ENCODE peak calls at places on chromosomes 2 and 18, in six cellular contexts. One of them, this sample, is unnamed.

GRCh38 chr18:50315100-50315871 is 27.8 kb upstream of the CXXC1 start:
- DNase-seq in nephron progenitor cell: no peak
- DNase-seq in lung: no peak
- DNase-seq in GM12878: peak
- DNase-seq in mucosa of gallbladder: no peak
- DNase-seq in activated naive CD8-positive, alpha-beta T cell treated with anti-CD3 and anti-CD28 coated beads, Interleukin-2, amount 10 ng/mL, durations not matched to agents 7 days and 5 days: no peak
- DNase-seq in this sample: peak

GRCh38 chr18:69586581-69586980 is 185.9 kb downstream of the DOK6 start:
- DNase-seq in nephron progenitor cell: peak
- DNase-seq in lung: no peak
- DNase-seq in GM12878: no peak
- DNase-seq in mucosa of gallbladder: no peak
- DNase-seq in activated naive CD8-positive, alpha-beta T cell treated with anti-CD3 and anti-CD28 coated beads, Interleukin-2, amount 10 ng/mL, durations not matched to agents 7 days and 5 days: no peak
- DNase-seq in this sample: no peak

GRCh38 chr2:147575106-147575505 is 269.7 kb upstream of the ACVR2A start:
- DNase-seq in nephron progenitor cell: no peak
- DNase-seq in lung: no peak
- DNase-seq in GM12878: no peak
- DNase-seq in mucosa of gallbladder: no peak
- DNase-seq in activated naive CD8-positive, alpha-beta T cell treated with anti-CD3 and anti-CD28 coated beads, Interleukin-2, amount 10 ng/mL, durations not matched to agents 7 days and 5 days: no peak
- DNase-seq in this sample: no peak

GRCh38 chr2:181743723-181744031 is 63.4 kb upstream of the NEUROD1 start:
- DNase-seq in nephron progenitor cell: no peak
- DNase-seq in lung: no peak
- DNase-seq in GM12878: no peak
- DNase-seq in mucosa of gallbladder: no peak
- DNase-seq in activated naive CD8-positive, alpha-beta T cell treated with anti-CD3 and anti-CD28 coated beads, Interleukin-2, amount 10 ng/mL, durations not matched to agents 7 days and 5 days: no peak
- DNase-seq in this sample: no peak

GRCh38 chr18:56139792-56140254 is 498.6 kb downstream of the TXNL1 start:
- DNase-seq in nephron progenitor cell: no peak
- DNase-seq in lung: no peak
- DNase-seq in GM12878: no peak
- DNase-seq in mucosa of gallbladder: peak
- DNase-seq in activated naive CD8-positive, alpha-beta T cell treated with anti-CD3 and anti-CD28 coated beads, Interleukin-2, amount 10 ng/mL, durations not matched to agents 7 days and 5 days: no peak
- DNase-seq in this sample: no peak

GRCh38 chr2:84805250-84805917 is 75.5 kb downstream of the TRABD2A start:
- DNase-seq in nephron progenitor cell: no peak
- DNase-seq in lung: no peak
- DNase-seq in GM12878: no peak
- DNase-seq in mucosa of gallbladder: no peak
- DNase-seq in activated naive CD8-positive, alpha-beta T cell treated with anti-CD3 and anti-CD28 coated beads, Interleukin-2, amount 10 ng/mL, durations not matched to agents 7 days and 5 days: no peak
- DNase-seq in this sample: no peak

GRCh38 chr2:222311978-222312738 is 13.4 kb upstream of the PAX3 start:
- DNase-seq in nephron progenitor cell: peak
- DNase-seq in lung: no peak
- DNase-seq in GM12878: no peak
- DNase-seq in mucosa of gallbladder: no peak
- DNase-seq in activated naive CD8-positive, alpha-beta T cell treated with anti-CD3 and anti-CD28 coated beads, Interleukin-2, amount 10 ng/mL, durations not matched to agents 7 days and 5 days: peak
- DNase-seq in this sample: no peak

GRCh38 chr2:154963509-154963908 is 265.0 kb downstream of the KCNJ3 start:
- DNase-seq in nephron progenitor cell: no peak
- DNase-seq in lung: no peak
- DNase-seq in GM12878: no peak
- DNase-seq in mucosa of gallbladder: no peak
- DNase-seq in activated naive CD8-positive, alpha-beta T cell treated with anti-CD3 and anti-CD28 coated beads, Interleukin-2, amount 10 ng/mL, durations not matched to agents 7 days and 5 days: no peak
- DNase-seq in this sample: no peak

GRCh38 chr2:237304763-237305514 is 109.0 kb downstream of the COL6A3 start:
- DNase-seq in nephron progenitor cell: no peak
- DNase-seq in lung: no peak
- DNase-seq in GM12878: no peak
- DNase-seq in mucosa of gallbladder: no peak
- DNase-seq in activated naive CD8-positive, alpha-beta T cell treated with anti-CD3 and anti-CD28 coated beads, Interleukin-2, amount 10 ng/mL, durations not matched to agents 7 days and 5 days: no peak
- DNase-seq in this sample: no peak

GRCh38 chr2:96241901-96242611 is 23.7 kb downstream of the TMEM127 start:
- DNase-seq in nephron progenitor cell: no peak
- DNase-seq in lung: peak
- DNase-seq in GM12878: peak
- DNase-seq in mucosa of gallbladder: peak
- DNase-seq in activated naive CD8-positive, alpha-beta T cell treated with anti-CD3 and anti-CD28 coated beads, Interleukin-2, amount 10 ng/mL, durations not matched to agents 7 days and 5 days: peak
- DNase-seq in this sample: peak

GRCh38 chr2:192124576-192124975 is 70.2 kb downstream of the TMEFF2 start:
- DNase-seq in nephron progenitor cell: no peak
- DNase-seq in lung: no peak
- DNase-seq in GM12878: no peak
- DNase-seq in mucosa of gallbladder: no peak
- DNase-seq in activated naive CD8-positive, alpha-beta T cell treated with anti-CD3 and anti-CD28 coated beads, Interleukin-2, amount 10 ng/mL, durations not matched to agents 7 days and 5 days: no peak
- DNase-seq in this sample: no peak

GRCh38 chr2:39091063-39091462 is 29.8 kb downstream of the SOS1 start:
- DNase-seq in nephron progenitor cell: no peak
- DNase-seq in lung: no peak
- DNase-seq in GM12878: no peak
- DNase-seq in mucosa of gallbladder: no peak
- DNase-seq in activated naive CD8-positive, alpha-beta T cell treated with anti-CD3 and anti-CD28 coated beads, Interleukin-2, amount 10 ng/mL, durations not matched to agents 7 days and 5 days: no peak
- DNase-seq in this sample: no peak

GRCh38 chr2:234204480-234204879 is 154.0 kb downstream of the SPP2 start:
- DNase-seq in nephron progenitor cell: no peak
- DNase-seq in lung: no peak
- DNase-seq in GM12878: no peak
- DNase-seq in mucosa of gallbladder: no peak
- DNase-seq in activated naive CD8-positive, alpha-beta T cell treated with anti-CD3 and anti-CD28 coated beads, Interleukin-2, amount 10 ng/mL, durations not matched to agents 7 days and 5 days: no peak
- DNase-seq in this sample: no peak

GRCh38 chr2:60676950-60677349 is 79.1 kb upstream of the PAPOLG start:
- DNase-seq in nephron progenitor cell: no peak
- DNase-seq in lung: no peak
- DNase-seq in GM12878: no peak
- DNase-seq in mucosa of gallbladder: peak
- DNase-seq in activated naive CD8-positive, alpha-beta T cell treated with anti-CD3 and anti-CD28 coated beads, Interleukin-2, amount 10 ng/mL, durations not matched to agents 7 days and 5 days: no peak
- DNase-seq in this sample: no peak

GRCh38 chr2:172082944-172083718 is 2.2 kb upstream of the DLX1 start:
- DNase-seq in nephron progenitor cell: peak
- DNase-seq in lung: no peak
- DNase-seq in GM12878: no peak
- DNase-seq in mucosa of gallbladder: no peak
- DNase-seq in activated naive CD8-positive, alpha-beta T cell treated with anti-CD3 and anti-CD28 coated beads, Interleukin-2, amount 10 ng/mL, durations not matched to agents 7 days and 5 days: no peak
- DNase-seq in this sample: no peak

GRCh38 chr2:11698009-11698922 is 28.3 kb upstream of the NTSR2 start:
- DNase-seq in nephron progenitor cell: no peak
- DNase-seq in lung: no peak
- DNase-seq in GM12878: no peak
- DNase-seq in mucosa of gallbladder: peak
- DNase-seq in activated naive CD8-positive, alpha-beta T cell treated with anti-CD3 and anti-CD28 coated beads, Interleukin-2, amount 10 ng/mL, durations not matched to agents 7 days and 5 days: no peak
- DNase-seq in this sample: no peak

GRCh38 chr18:50006470-50007046 is 188.4 kb downstream of the MYO5B start:
- DNase-seq in nephron progenitor cell: no peak
- DNase-seq in lung: no peak
- DNase-seq in GM12878: no peak
- DNase-seq in mucosa of gallbladder: no peak
- DNase-seq in activated naive CD8-positive, alpha-beta T cell treated with anti-CD3 and anti-CD28 coated beads, Interleukin-2, amount 10 ng/mL, durations not matched to agents 7 days and 5 days: no peak
- DNase-seq in this sample: no peak

GRCh38 chr18:57426187-57426586 is 9.0 kb upstream of the ONECUT2 start:
- DNase-seq in nephron progenitor cell: no peak
- DNase-seq in lung: no peak
- DNase-seq in GM12878: no peak
- DNase-seq in mucosa of gallbladder: no peak
- DNase-seq in activated naive CD8-positive, alpha-beta T cell treated with anti-CD3 and anti-CD28 coated beads, Interleukin-2, amount 10 ng/mL, durations not matched to agents 7 days and 5 days: no peak
- DNase-seq in this sample: no peak

GRCh38 chr2:46275995-46276394 is 21.2 kb upstream of the EPAS1 start:
- DNase-seq in nephron progenitor cell: peak
- DNase-seq in lung: peak
- DNase-seq in GM12878: no peak
- DNase-seq in mucosa of gallbladder: peak
- DNase-seq in activated naive CD8-positive, alpha-beta T cell treated with anti-CD3 and anti-CD28 coated beads, Interleukin-2, amount 10 ng/mL, durations not matched to agents 7 days and 5 days: peak
- DNase-seq in this sample: no peak

GRCh38 chr18:44943201-44943881 is 262.7 kb downstream of the SETBP1 start:
- DNase-seq in nephron progenitor cell: peak
- DNase-seq in lung: no peak
- DNase-seq in GM12878: no peak
- DNase-seq in mucosa of gallbladder: no peak
- DNase-seq in activated naive CD8-positive, alpha-beta T cell treated with anti-CD3 and anti-CD28 coated beads, Interleukin-2, amount 10 ng/mL, durations not matched to agents 7 days and 5 days: no peak
- DNase-seq in this sample: no peak

GRCh38 chr2:216637472-216637871 is 4.3 kb downstream of the IGFBP2 start:
- DNase-seq in nephron progenitor cell: no peak
- DNase-seq in lung: no peak
- DNase-seq in GM12878: no peak
- DNase-seq in mucosa of gallbladder: no peak
- DNase-seq in activated naive CD8-positive, alpha-beta T cell treated with anti-CD3 and anti-CD28 coated beads, Interleukin-2, amount 10 ng/mL, durations not matched to agents 7 days and 5 days: no peak
- DNase-seq in this sample: no peak

GRCh38 chr2:20568501-20569463 is 82.1 kb downstream of the HS1BP3 start:
- DNase-seq in nephron progenitor cell: no peak
- DNase-seq in lung: no peak
- DNase-seq in GM12878: no peak
- DNase-seq in mucosa of gallbladder: no peak
- DNase-seq in activated naive CD8-positive, alpha-beta T cell treated with anti-CD3 and anti-CD28 coated beads, Interleukin-2, amount 10 ng/mL, durations not matched to agents 7 days and 5 days: no peak
- DNase-seq in this sample: no peak

GRCh38 chr2:229733606-229734205 is 19.4 kb upstream of the DNER start:
- DNase-seq in nephron progenitor cell: no peak
- DNase-seq in lung: no peak
- DNase-seq in GM12878: no peak
- DNase-seq in mucosa of gallbladder: no peak
- DNase-seq in activated naive CD8-positive, alpha-beta T cell treated with anti-CD3 and anti-CD28 coated beads, Interleukin-2, amount 10 ng/mL, durations not matched to agents 7 days and 5 days: no peak
- DNase-seq in this sample: no peak

GRCh38 chr2:23510471-23510870 is 125.5 kb downstream of the KLHL29 start:
- DNase-seq in nephron progenitor cell: no peak
- DNase-seq in lung: no peak
- DNase-seq in GM12878: no peak
- DNase-seq in mucosa of gallbladder: no peak
- DNase-seq in activated naive CD8-positive, alpha-beta T cell treated with anti-CD3 and anti-CD28 coated beads, Interleukin-2, amount 10 ng/mL, durations not matched to agents 7 days and 5 days: no peak
- DNase-seq in this sample: no peak

GRCh38 chr2:127528487-127528886 is 2.2 kb upstream of the IWS1 start:
- DNase-seq in nephron progenitor cell: no peak
- DNase-seq in lung: no peak
- DNase-seq in GM12878: no peak
- DNase-seq in mucosa of gallbladder: no peak
- DNase-seq in activated naive CD8-positive, alpha-beta T cell treated with anti-CD3 and anti-CD28 coated beads, Interleukin-2, amount 10 ng/mL, durations not matched to agents 7 days and 5 days: no peak
- DNase-seq in this sample: no peak

GRCh38 chr2:21415234-21415633 is 291.5 kb downstream of the TDRD15 start:
- DNase-seq in nephron progenitor cell: no peak
- DNase-seq in lung: no peak
- DNase-seq in GM12878: no peak
- DNase-seq in mucosa of gallbladder: no peak
- DNase-seq in activated naive CD8-positive, alpha-beta T cell treated with anti-CD3 and anti-CD28 coated beads, Interleukin-2, amount 10 ng/mL, durations not matched to agents 7 days and 5 days: no peak
- DNase-seq in this sample: no peak

GRCh38 chr2:153287109-153287801 is 191.3 kb downstream of the RPRM start:
- DNase-seq in nephron progenitor cell: peak
- DNase-seq in lung: no peak
- DNase-seq in GM12878: no peak
- DNase-seq in mucosa of gallbladder: no peak
- DNase-seq in activated naive CD8-positive, alpha-beta T cell treated with anti-CD3 and anti-CD28 coated beads, Interleukin-2, amount 10 ng/mL, durations not matched to agents 7 days and 5 days: no peak
- DNase-seq in this sample: no peak

GRCh38 chr2:226234187-226234586 is 565.4 kb downstream of the IRS1 start:
- DNase-seq in nephron progenitor cell: no peak
- DNase-seq in lung: no peak
- DNase-seq in GM12878: no peak
- DNase-seq in mucosa of gallbladder: no peak
- DNase-seq in activated naive CD8-positive, alpha-beta T cell treated with anti-CD3 and anti-CD28 coated beads, Interleukin-2, amount 10 ng/mL, durations not matched to agents 7 days and 5 days: no peak
- DNase-seq in this sample: no peak

GRCh38 chr2:78992451-78992806 is 33.1 kb upstream of the REG3G start:
- DNase-seq in nephron progenitor cell: peak
- DNase-seq in lung: no peak
- DNase-seq in GM12878: no peak
- DNase-seq in mucosa of gallbladder: no peak
- DNase-seq in activated naive CD8-positive, alpha-beta T cell treated with anti-CD3 and anti-CD28 coated beads, Interleukin-2, amount 10 ng/mL, durations not matched to agents 7 days and 5 days: no peak
- DNase-seq in this sample: no peak

GRCh38 chr2:222791946-222792649 is 68.7 kb upstream of the ACSL3 start:
- DNase-seq in nephron progenitor cell: no peak
- DNase-seq in lung: peak
- DNase-seq in GM12878: no peak
- DNase-seq in mucosa of gallbladder: peak
- DNase-seq in activated naive CD8-positive, alpha-beta T cell treated with anti-CD3 and anti-CD28 coated beads, Interleukin-2, amount 10 ng/mL, durations not matched to agents 7 days and 5 days: no peak
- DNase-seq in this sample: no peak

GRCh38 chr2:205734436-205734835 is 52.1 kb downstream of the NRP2 start:
- DNase-seq in nephron progenitor cell: no peak
- DNase-seq in lung: no peak
- DNase-seq in GM12878: no peak
- DNase-seq in mucosa of gallbladder: peak
- DNase-seq in activated naive CD8-positive, alpha-beta T cell treated with anti-CD3 and anti-CD28 coated beads, Interleukin-2, amount 10 ng/mL, durations not matched to agents 7 days and 5 days: no peak
- DNase-seq in this sample: no peak

This sample was measured in GM06990.